ENCODE peak calls at places on chromosomes 3 and 15, in four cellular contexts. Q is GM12878, A is HepG2, V is H1. M is an unnamed sample.

GRCh38 chr3:137938876-137939275 is 71.1 kb upstream of the CLDN18 start:
- DNase-seq in V (no peak), Q (no peak), A (no peak), M (no peak)

GRCh38 chr3:187027531-187027936 is 97.2 kb downstream of the ST6GAL1 start:
- DNase-seq in A (no peak), Q (no peak), V (no peak), M (no peak)

GRCh38 chr3:5036536-5036833 is 57.2 kb downstream of the BHLHE40 start:
- DNase-seq in Q (no peak), A (no peak), V (no peak), M (no peak)

GRCh38 chr15:32747886-32748285 is 30.1 kb downstream of the GREM1 start:
- DNase-seq in V (no peak), A (no peak), Q (no peak), M (no peak)

GRCh38 chr3:127065561-127066270 is 82.8 kb downstream of the PLXNA1 start:
- DNase-seq in Q (no peak), V (no peak), A (no peak), M (no peak)

GRCh38 chr3:108477511-108478147 is 32.8 kb downstream of the MYH15 start:
- DNase-seq in V (no peak), A (peak; percentile 52), Q (peak; percentile 12), M (peak; percentile 49)

GRCh38 chr15:89161666-89162065 is 59.7 kb downstream of the RLBP1 start:
- DNase-seq in V (no peak), Q (no peak), A (peak; percentile 44), M (no peak)

GRCh38 chr3:72487946-72488735 is 360.1 kb downstream of the SHQ1 start:
- DNase-seq in Q (no peak), A (no peak), V (no peak), M (no peak)

DNA sequence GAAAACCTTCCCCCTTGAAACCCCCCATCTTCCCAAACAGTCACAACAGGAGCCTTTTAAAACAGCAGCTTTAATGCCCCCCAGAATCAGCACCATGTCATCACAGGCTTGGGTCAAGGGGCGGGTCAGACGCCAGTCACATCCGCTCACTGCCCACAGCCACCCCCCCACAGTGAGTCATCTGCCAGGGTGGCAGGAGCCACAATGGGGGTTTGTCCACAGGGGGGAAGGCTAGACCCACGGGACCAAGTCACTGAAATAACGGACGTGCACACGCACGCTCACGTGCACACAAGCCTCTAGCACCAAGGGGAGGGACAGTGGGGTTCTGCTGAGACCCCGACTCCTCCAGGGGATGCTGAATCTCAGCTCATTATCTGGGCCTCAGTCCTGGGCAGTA is 441 bp upstream of the UCN2 start:
- DNase-seq in Q (no peak), A (peak; percentile 58), V (no peak), M (no peak)
- TF ChIP-seq YY1 in Q (no peak), A (no peak), V (no peak), M (no peak)

GRCh38 chr3:98763814-98764691 is 913 bp downstream of the ST3GAL6 start:
- DNase-seq in A (no peak), Q (no peak), V (no peak), M (no peak)
- H3K4me3 ChIP-seq in A (no peak overlapping the region), Q (peak overlapping the region; percentile 35), V (no peak overlapping the region), M (no peak overlapping the region)

DNA sequence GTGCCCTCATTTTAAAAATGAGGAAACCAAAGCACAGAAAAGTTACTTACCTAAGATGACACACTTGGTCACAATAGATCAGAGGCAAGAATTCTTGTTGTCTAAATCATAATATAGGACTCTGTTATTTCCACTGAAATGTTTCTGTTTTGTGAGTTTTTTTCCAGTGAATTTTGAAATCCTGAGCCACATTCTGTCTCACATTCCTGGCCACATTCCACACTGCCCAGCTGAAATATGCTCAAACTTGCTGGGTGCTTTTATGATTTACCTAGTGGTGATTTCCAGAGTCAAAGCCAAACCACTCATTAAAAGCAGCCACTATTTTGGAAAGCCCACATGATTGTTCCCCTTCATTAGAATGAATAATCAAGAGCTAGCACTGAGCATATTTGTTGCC is 82.3 kb upstream of the NPHP3 start:
- DNase-seq in V (no peak), A (no peak), Q (no peak), M (no peak)
- TF ChIP-seq SUZ12 in V (no peak), A (no peak), Q (no peak), M (no peak)

GRCh38 chr3:175988401-175988800 is 1129.3 kb downstream of the NAALADL2 start:
- DNase-seq in A (no peak), Q (no peak), V (no peak), M (no peak)

GRCh38 chr3:175977968-175978752 is 1119.0 kb downstream of the NAALADL2 start:
- DNase-seq in V (no peak), Q (no peak), A (no peak), M (no peak)

GRCh38 chr3:175985781-175986180 is 1126.6 kb downstream of the NAALADL2 start:
- DNase-seq in V (no peak), Q (no peak), A (no peak), M (no peak)

GRCh38 chr3:175980731-175981130 is 1121.6 kb downstream of the NAALADL2 start:
- DNase-seq in V (no peak), Q (no peak), A (no peak), M (no peak)

GRCh38 chr3:175983369-175983768 is 1124.2 kb downstream of the NAALADL2 start:
- DNase-seq in V (no peak), A (no peak), Q (no peak), M (no peak)
- TF ChIP-seq YY1 in V (no peak), A (no peak), Q (no peak), M (no peak)

DNA sequence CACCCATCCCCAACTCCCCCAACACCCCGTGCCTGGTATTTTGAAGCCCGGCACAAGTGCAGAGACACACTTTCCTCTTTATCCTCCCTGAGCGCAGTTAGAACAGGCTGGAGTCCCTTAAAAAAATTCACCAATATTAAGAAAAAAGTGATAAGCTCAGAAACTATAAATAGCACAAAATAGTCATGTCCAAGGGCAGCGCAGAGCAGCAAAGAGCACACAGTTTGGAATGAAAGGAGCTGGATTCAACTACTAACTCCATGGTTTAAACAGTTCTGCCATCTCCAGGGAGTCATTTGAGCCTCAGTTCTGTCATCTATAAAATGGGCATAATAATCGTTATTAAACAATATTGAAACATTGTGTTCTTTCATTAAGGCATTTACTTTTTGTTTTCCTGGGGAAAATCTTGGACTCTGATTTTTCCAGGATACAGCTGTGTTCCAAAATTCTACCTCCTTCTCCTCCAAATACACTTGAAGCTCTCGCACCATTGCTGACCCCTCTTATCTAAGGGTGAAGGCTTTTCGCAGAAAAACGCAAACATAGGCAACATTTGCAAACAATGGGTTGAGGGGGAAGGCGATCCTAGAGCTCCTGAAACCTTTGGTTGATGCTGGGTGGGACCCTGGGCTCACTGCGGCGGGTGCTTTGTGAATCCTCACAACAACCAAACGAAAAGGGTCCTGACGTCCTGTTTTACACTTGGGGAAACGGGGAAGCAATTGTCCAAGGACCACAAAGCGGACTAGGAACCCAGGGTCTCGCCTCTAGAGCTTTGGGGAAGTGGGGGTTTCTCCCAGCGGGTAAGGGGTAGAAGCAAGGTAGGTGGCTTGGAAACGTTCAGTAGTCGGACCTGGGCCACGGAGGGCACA is 41.8 kb downstream of the EPHB3 start:
- DNase-seq in V (no peak), A (no peak), Q (no peak), M (no peak)
- H3K4me3 ChIP-seq in V (peak overlapping the region; percentile 24), A (no peak overlapping the region), Q (no peak overlapping the region), M (peak overlapping the region; percentile 47)

GRCh38 chr15:80654299-80654698 is 40.8 kb upstream of the ABHD17C start:
- DNase-seq in A (no peak), Q (no peak), V (no peak), M (no peak)
- TF ChIP-seq SUZ12 in A (no peak), Q (no peak), V (no peak), M (no peak)

GRCh38 chr3:9861201-9861600 is 17.4 kb upstream of the RPUSD3 start:
- DNase-seq in Q (no peak), A (no peak), V (no peak), M (no peak)

GRCh38 chr3:9866639-9867038 is 13.4 kb downstream of the CIDEC start:
- DNase-seq in Q (no peak), A (no peak), V (no peak), M (no peak)

GRCh38 chr3:9859530-9860025 is 15.8 kb upstream of the RPUSD3 start:
- DNase-seq in V (no peak), A (no peak), Q (no peak), M (no peak)

GRCh38 chr3:9861626-9862130 is 17.9 kb upstream of the RPUSD3 start:
- DNase-seq in Q (no peak), V (no peak), A (no peak), M (no peak)

DNA sequence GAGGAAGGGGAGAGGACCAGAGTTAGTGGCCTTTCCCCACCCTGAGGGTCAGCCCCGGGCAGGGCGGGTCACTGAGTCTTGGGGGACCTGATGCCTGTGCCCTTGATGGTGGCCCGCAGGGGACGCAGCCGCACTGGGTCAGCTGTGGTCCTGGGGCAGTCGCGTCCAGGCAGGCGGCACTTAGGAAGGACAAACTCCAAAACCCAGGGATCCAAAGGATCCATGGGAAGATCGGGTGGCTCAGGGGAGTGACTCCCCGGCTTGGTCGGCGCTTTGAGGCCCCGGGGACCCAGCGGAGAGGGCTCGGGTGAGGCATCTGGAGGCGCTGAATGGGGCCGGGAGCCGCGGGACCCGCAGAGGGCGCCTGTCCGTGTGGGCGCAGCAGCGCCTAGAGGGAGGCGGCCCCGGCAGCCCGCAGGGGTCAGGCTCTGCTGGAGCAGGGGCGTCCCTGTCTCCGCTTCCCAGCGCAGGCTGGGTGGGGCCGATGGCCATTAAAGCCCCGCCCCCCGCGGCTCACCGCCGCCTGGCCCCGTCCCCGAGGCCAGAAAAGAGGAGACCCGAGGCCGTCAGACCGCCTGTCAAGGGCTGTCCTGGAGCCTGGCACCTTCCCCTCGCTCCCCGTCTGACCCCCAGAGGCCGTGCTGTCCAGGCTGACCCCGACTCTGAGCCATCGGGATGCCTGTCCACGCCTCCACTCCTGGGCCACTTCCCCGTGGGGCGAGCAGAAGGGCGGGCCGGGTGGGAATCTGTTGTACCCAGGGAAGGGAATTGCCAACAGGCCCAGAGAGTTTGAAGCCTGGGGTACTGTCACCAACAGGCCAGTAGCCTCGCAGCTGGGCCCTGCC is 17.4 kb downstream of the CIDEC start:
- DNase-seq in Q (no peak), A (peak; percentile 74), V (no peak), M (no peak)
- TF ChIP-seq YY1 in Q (no peak), A (peak; percentile 80), V (no peak), M (no peak)